ENCODE peak calls at places on chromosome 10, in eight cellular contexts. Z is pancreas, I is PC-3, B is coronary artery, V is AG04450, F is tibial artery, H is brain microvascular endothelial cell, A is body of pancreas. X is an unnamed sample.

GRCh38 chr10:51892965-51893658 is 193.7 kb upstream of the CSTF2T start:
- DNase-seq in I (peak), H (peak), F (no peak), Z (no peak), V (no peak), B (no peak), A (no peak), X (peak)

GRCh38 chr10:122296363-122297120 is 25.4 kb downstream of the BTBD16 start:
- DNase-seq in A (no peak), I (no peak), Z (no peak), F (no peak), V (no peak), H (no peak), B (peak), X (no peak)

GRCh38 chr10:29057712-29058426 is 231.0 kb upstream of the LYZL1 start:
- DNase-seq in A (peak), F (no peak), B (no peak), H (no peak), Z (no peak), I (no peak), V (no peak), X (no peak)

GRCh38 chr10:5530846-5531557 is 6.2 kb downstream of the CALML3 start:
- DNase-seq in B (peak), Z (no peak), A (no peak), V (no peak), H (no peak), F (peak), I (no peak), X (no peak)

GRCh38 chr10:53489331-53489730 is 716.7 kb upstream of the MBL2 start:
- DNase-seq in Z (no peak), I (no peak), B (no peak), F (no peak), H (no peak), A (no peak), V (no peak), X (no peak)

GRCh38 chr10:71266147-71266917 is 52.7 kb upstream of the SLC29A3 start:
- DNase-seq in F (no peak), V (peak), H (peak), Z (peak), I (no peak), A (peak), B (no peak), X (no peak)

GRCh38 chr10:73209705-73210104 is 37.4 kb downstream of the DNAJC9 start:
- DNase-seq in F (no peak), B (no peak), I (peak), H (peak), Z (no peak), A (no peak), V (no peak), X (no peak)

GRCh38 chr10:113272511-113272910 is 280.3 kb upstream of the HABP2 start:
- DNase-seq in B (no peak), F (no peak), A (no peak), V (no peak), H (no peak), I (no peak), Z (no peak), X (no peak)

GRCh38 chr10:58475322-58476277 is 37.1 kb upstream of the BICC1 start:
- DNase-seq in H (peak), Z (no peak), B (no peak), F (no peak), V (no peak), I (peak), A (no peak), X (no peak)

GRCh38 chr10:33410096-33410859 is 75.8 kb upstream of the NRP1 start:
- DNase-seq in V (no peak), B (no peak), A (no peak), H (no peak), I (peak), Z (no peak), F (no peak), X (no peak)

GRCh38 chr10:78829570-78829969 is 239.2 kb upstream of the ZMIZ1 start:
- DNase-seq in V (peak), Z (no peak), I (peak), F (no peak), H (no peak), B (no peak), A (no peak), X (no peak)

GRCh38 chr10:43252166-43252784 is 14.6 kb downstream of the RASGEF1A start:
- DNase-seq in A (no peak), H (no peak), Z (peak), I (no peak), B (peak), F (peak), V (no peak), X (no peak)

GRCh38 chr10:17175551-17175950 is 25.9 kb downstream of the TRDMT1 start:
- DNase-seq in F (no peak), H (peak), I (no peak), V (no peak), B (no peak), A (no peak), Z (no peak), X (no peak)

GRCh38 chr10:80187465-80188409 is 17.6 kb downstream of the ANXA11 start:
- DNase-seq in F (no peak), A (peak), H (no peak), B (no peak), I (peak), Z (no peak), V (no peak), X (no peak)

GRCh38 chr10:10831085-10831484 is 186.6 kb upstream of the CELF2 start:
- DNase-seq in I (peak), A (peak), V (peak), F (peak), H (peak), Z (no peak), B (peak), X (no peak)

GRCh38 chr10:15740261-15740660 is 20.5 kb upstream of the ITGA8 start:
- DNase-seq in Z (no peak), F (no peak), B (no peak), I (no peak), A (no peak), H (no peak), V (no peak), X (no peak)

GRCh38 chr10:27240891-27241639 is 468 bp upstream of the ACBD5 start:
- DNase-seq in F (no peak), Z (no peak), H (no peak), I (peak), B (no peak), A (peak), V (no peak), X (peak)

GRCh38 chr10:95354130-95354529 is 63.3 kb upstream of the PDLIM1 start:
- DNase-seq in A (no peak), F (no peak), Z (no peak), B (no peak), V (no peak), H (no peak), I (no peak), X (no peak)

GRCh38 chr10:17013131-17013530 is 116.5 kb downstream of the CUBN start:
- DNase-seq in F (no peak), V (no peak), A (no peak), I (no peak), Z (no peak), H (no peak), B (no peak), X (no peak)

GRCh38 chr10:53997953-53998352 is 803.1 kb downstream of the PCDH15 start:
- DNase-seq in I (peak), B (no peak), F (no peak), Z (no peak), A (no peak), V (no peak), H (no peak), X (no peak)

GRCh38 chr10:63689768-63690167 is 168.6 kb downstream of the REEP3 start:
- DNase-seq in H (no peak), I (no peak), F (no peak), V (no peak), A (no peak), Z (no peak), B (no peak), X (no peak)

GRCh38 chr10:18402766-18403346 is 248.5 kb downstream of the NSUN6 start:
- DNase-seq in I (no peak), Z (no peak), A (no peak), H (peak), F (no peak), B (no peak), V (no peak), X (no peak)

GRCh38 chr10:4352566-4352961 is 473.4 kb upstream of the AKR1E2 start:
- DNase-seq in Z (peak), I (no peak), F (peak), H (no peak), B (no peak), A (peak), V (no peak), X (no peak)

GRCh38 chr10:88385601-88386203 is 197.4 kb downstream of the RNLS start:
- DNase-seq in H (no peak), B (no peak), V (no peak), A (peak), F (peak), Z (peak), I (no peak), X (no peak)

GRCh38 chr10:126101744-126102143 is 205.4 kb downstream of the FANK1 start:
- DNase-seq in I (no peak), A (peak), F (no peak), Z (no peak), B (no peak), H (no peak), V (no peak), X (no peak)

GRCh38 chr10:19719320-19719719 is 96.9 kb upstream of the PLXDC2 start:
- DNase-seq in A (no peak), Z (no peak), H (peak), I (peak), V (peak), F (no peak), B (no peak), X (no peak)

GRCh38 chr10:127267442-127267841 is 71.1 kb upstream of the INSYN2A start:
- DNase-seq in F (no peak), I (no peak), H (no peak), B (no peak), Z (no peak), V (no peak), A (no peak), X (no peak)

DNA sequence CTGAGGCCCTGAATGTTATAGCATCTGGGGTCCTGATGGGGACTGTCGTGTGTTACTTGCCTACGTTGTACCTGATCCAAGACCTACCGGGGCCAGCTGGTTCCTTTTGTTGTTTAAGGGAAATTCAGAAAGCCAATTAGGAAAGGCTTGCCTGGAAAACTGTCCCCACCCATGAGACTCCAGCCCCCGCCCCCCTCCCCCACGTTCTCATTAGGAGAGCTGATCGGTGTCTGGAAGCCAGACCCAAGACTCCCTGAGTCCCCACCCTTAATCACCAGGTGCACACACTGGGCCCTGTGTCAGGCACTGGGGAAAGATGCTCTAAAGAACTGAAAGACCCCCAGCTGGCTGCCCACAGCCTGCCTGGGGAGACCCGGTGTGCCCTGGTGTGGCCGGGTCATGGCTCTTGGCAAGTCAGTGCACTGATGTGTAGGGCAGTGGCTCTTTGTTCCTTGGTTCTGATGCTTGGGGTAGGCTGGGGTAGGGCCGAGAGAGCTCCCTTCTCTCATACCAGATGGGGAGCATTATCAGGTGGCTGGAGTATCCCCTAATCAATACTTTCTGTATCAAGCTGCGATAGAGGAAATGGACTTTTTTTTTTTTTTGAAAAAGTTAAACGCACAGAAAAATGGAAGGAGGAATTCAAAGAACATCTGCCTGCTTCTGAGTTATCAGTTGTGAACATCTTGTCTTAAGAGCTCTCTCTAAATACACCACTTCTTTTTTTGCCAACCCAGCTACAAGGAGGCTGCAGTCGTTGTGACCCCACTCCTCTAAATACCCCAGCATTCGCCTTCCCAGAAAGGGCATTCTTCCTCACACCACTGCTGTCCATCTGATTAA is 16.9 kb downstream of the TSPAN15 start:
- DNase-seq in H (no peak), Z (no peak), A (no peak), V (no peak), F (no peak), I (no peak), B (no peak), X (no peak)
- H3K27ac ChIP-seq in H (no peak), Z (no peak), A (no peak), V (no peak), F (no peak), I (peak), B (no peak), X (no peak)

GRCh38 chr10:62109532-62110293 is 158.9 kb downstream of the RTKN2 start:
- DNase-seq in B (no peak), F (no peak), Z (no peak), H (no peak), I (no peak), A (no peak), V (no peak), X (no peak)
- H3K27ac ChIP-seq in B (no peak), F (no peak), Z (no peak), H (no peak), I (no peak), A (no peak), V (no peak), X (no peak)

GRCh38 chr10:101619983-101620382 is 31.9 kb downstream of the DPCD start:
- DNase-seq in H (no peak), A (no peak), Z (no peak), B (no peak), I (no peak), F (no peak), V (no peak), X (no peak)
- H3K27ac ChIP-seq in H (no peak), A (no peak), Z (no peak), B (no peak), I (no peak), F (no peak), V (no peak), X (no peak)

GRCh38 chr10:100697070-100697469 is 48.3 kb upstream of the PAX2 start:
- DNase-seq in B (no peak), F (no peak), Z (peak), V (no peak), I (peak), A (peak), H (peak), X (no peak)

GRCh38 chr10:100688201-100688600 is 57.2 kb upstream of the PAX2 start:
- DNase-seq in F (no peak), H (no peak), I (no peak), A (no peak), B (no peak), Z (no peak), V (no peak), X (no peak)

GRCh38 chr10:100696477-100696901 is 48.9 kb upstream of the PAX2 start:
- DNase-seq in H (no peak), F (no peak), A (no peak), B (no peak), V (no peak), Z (no peak), I (no peak), X (no peak)

GRCh38 chr10:100697631-100698030 is 47.8 kb upstream of the PAX2 start:
- DNase-seq in A (no peak), B (no peak), V (no peak), I (no peak), H (no peak), F (no peak), Z (no peak), X (no peak)

DNA sequence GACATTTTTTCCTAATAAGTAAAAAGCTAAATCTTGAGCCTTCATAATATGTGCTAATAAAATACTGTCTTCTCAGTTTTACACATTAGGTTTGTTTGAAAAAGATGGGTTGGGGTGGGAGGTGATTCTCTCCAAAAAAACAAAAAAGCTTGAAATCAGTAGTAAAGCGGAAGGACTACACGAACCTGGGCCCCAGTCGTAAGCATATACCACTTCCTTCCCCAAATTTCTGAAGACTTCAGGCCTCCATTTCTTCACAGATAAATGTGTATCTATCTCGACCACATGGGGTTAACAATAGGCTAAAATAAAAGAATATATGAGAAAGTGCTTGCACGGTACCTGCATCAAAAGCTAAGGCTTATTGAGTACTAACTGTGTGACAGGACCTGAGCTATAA is 51.6 kb upstream of the PAX2 start:
- DNase-seq in Z (no peak), F (no peak), I (no peak), B (no peak), A (no peak), V (no peak), H (no peak), X (no peak)
- H3K27ac ChIP-seq in Z (no peak), F (no peak), I (no peak), B (no peak), A (no peak), V (no peak), H (no peak), X (no peak)

DNA sequence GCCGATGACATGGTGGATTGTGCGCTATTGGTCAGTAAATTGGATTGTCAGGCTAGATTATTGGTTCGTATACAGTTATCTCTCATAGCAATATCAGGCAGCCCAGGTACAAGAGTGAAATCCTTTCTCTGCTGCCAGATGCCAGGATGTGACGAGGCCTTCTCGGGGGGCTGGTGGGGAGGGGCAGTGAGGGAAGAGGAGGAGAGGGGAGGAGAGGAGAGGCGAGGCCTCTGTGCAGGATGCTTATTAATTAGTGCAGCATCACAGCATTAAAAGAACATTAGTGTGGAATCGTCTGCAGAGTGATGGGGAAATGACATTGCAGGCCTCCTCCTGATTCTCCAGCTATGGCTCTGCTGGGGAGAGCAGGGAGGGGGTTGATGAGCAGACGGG is 30.5 kb upstream of the SLF2 start:
- DNase-seq in F (no peak), Z (no peak), H (no peak), V (no peak), B (no peak), I (no peak), A (no peak), X (no peak)
- H3K27ac ChIP-seq in F (no peak), Z (no peak), H (peak), V (peak), B (no peak), I (no peak), A (no peak), X (no peak)

GRCh38 chr10:13700461-13701144 is 113.8 kb downstream of the PRPF18 start:
- DNase-seq in B (no peak), Z (no peak), A (no peak), I (no peak), V (no peak), F (peak), H (no peak), X (no peak)
- H3K27ac ChIP-seq in B (no peak), Z (no peak), A (no peak), I (no peak), V (peak), F (no peak), H (peak), X (no peak)

DNA sequence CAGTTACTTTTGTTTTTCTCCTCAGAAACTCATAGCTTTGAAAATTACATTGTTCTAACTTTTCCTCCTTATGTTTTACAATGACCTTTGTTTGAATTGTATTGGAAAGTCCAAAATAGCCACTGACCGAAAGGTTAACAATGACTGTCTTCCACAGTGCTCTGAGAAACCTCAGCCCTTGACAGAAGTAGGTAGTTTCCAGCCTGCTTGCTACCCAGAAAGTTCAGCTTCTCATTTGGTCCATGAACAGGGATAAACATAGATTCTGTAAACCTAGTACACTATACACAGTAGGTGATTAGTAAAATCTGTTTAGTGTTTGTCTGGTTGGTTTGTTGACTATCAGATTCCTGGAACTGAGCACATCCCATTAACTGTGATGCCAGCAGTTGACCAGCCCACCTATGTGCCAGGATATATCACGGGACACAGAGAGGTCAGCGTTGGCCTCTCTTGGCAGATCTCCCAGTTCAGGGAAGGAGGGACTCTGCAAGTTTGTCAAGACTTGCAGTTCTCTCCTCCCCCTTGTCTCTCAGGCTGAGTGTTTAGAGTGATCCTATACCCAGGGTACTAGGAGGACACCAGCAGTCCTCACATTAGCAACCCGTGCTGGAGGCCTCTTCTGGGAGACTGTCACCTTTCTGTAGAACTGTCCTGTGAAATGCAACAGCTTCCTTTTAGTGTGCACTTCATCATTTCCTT is 297.6 kb downstream of the ARHGAP12 start:
- DNase-seq in V (no peak), F (no peak), H (no peak), I (no peak), Z (no peak), B (no peak), A (no peak), X (no peak)
- H3K27ac ChIP-seq in V (no peak), F (no peak), H (no peak), I (no peak), Z (no peak), B (no peak), A (no peak), X (no peak)